ENCODE peak calls at places on chromosomes 2 and 18, in ten cellular contexts. S, D, H, T, F, I, R, O, M and W are unnamed samples.

GRCh38 chr2:150526827-150527226 is 39.4 kb upstream of the RND3 start:
- DNase-seq in S (no peak), D (peak), H (no peak), T (no peak), F (no peak), I (no peak), R (no peak), O (peak), M (peak), W (no peak)

GRCh38 chr2:175004730-175004979 is 526 bp downstream of the CHN1 start:
- DNase-seq in S (no peak), D (no peak), H (no peak), T (peak), F (peak), I (no peak), R (peak), O (no peak), M (peak), W (no peak)

GRCh38 chr2:231687133-231687852 is 21.0 kb upstream of the PTMA start:
- DNase-seq in S (peak), D (peak), H (no peak), T (peak), F (peak), I (peak), R (no peak), O (no peak), M (peak), W (peak)

GRCh38 chr2:6826081-6826913 is 39.4 kb downstream of the CMPK2 start:
- DNase-seq in S (peak), D (peak), H (no peak), T (no peak), F (no peak), I (peak), R (no peak), O (peak), M (peak), W (no peak)

GRCh38 chr2:151730242-151730975 is 3.9 kb downstream of the NEB start:
- DNase-seq in S (no peak), D (no peak), H (no peak), T (no peak), F (no peak), I (no peak), R (no peak), O (no peak), M (peak), W (no peak)

GRCh38 chr2:37647941-37648315 is 23.5 kb downstream of the CDC42EP3 start:
- DNase-seq in S (no peak), D (no peak), H (no peak), T (no peak), F (no peak), I (no peak), R (no peak), O (no peak), M (no peak), W (no peak)

GRCh38 chr2:117941693-117942092 is 72.2 kb downstream of the CCDC93 start:
- DNase-seq in S (no peak), D (no peak), H (no peak), T (no peak), F (no peak), I (no peak), R (no peak), O (no peak), M (peak), W (no peak)

GRCh38 chr18:37812961-37813360 is 247.4 kb upstream of the CELF4 start:
- DNase-seq in S (no peak), D (no peak), H (no peak), T (no peak), F (no peak), I (no peak), R (no peak), O (no peak), M (no peak), W (no peak)

GRCh38 chr2:75555701-75556100 is 5.0 kb downstream of the EVA1A start:
- DNase-seq in S (no peak), D (no peak), H (no peak), T (no peak), F (no peak), I (no peak), R (no peak), O (no peak), M (no peak), W (no peak)

GRCh38 chr18:50114448-50114847 is 80.5 kb downstream of the MYO5B start:
- DNase-seq in S (peak), D (no peak), H (no peak), T (no peak), F (no peak), I (no peak), R (no peak), O (no peak), M (no peak), W (no peak)

GRCh38 chr2:31704561-31705212 is 123.9 kb upstream of the SRD5A2 start:
- DNase-seq in S (no peak), D (no peak), H (no peak), T (no peak), F (no peak), I (no peak), R (no peak), O (no peak), M (no peak), W (no peak)

GRCh38 chr2:152740743-152741328 is 22.4 kb downstream of the ARL6IP6 start:
- DNase-seq in S (no peak), D (peak), H (no peak), T (no peak), F (no peak), I (peak), R (no peak), O (peak), M (peak), W (no peak)

GRCh38 chr2:220243571-220243970 is 616.1 kb downstream of the SLC4A3 start:
- DNase-seq in S (no peak), D (no peak), H (no peak), T (no peak), F (no peak), I (no peak), R (no peak), O (no peak), M (no peak), W (no peak)

GRCh38 chr2:150232871-150233270 is 254.6 kb downstream of the RND3 start:
- DNase-seq in S (no peak), D (no peak), H (no peak), T (no peak), F (no peak), I (no peak), R (no peak), O (no peak), M (no peak), W (no peak)

GRCh38 chr2:30358822-30359221 is 88.2 kb upstream of the LCLAT1 start:
- DNase-seq in S (no peak), D (no peak), H (peak), T (no peak), F (no peak), I (no peak), R (no peak), O (no peak), M (peak), W (no peak)

GRCh38 chr2:85579266-85579935 is 2.0 kb downstream of the VAMP8 start:
- DNase-seq in S (no peak), D (no peak), H (no peak), T (no peak), F (no peak), I (no peak), R (no peak), O (no peak), M (no peak), W (no peak)

GRCh38 chr2:198973785-198974184 is 484.0 kb downstream of the SATB2 start:
- DNase-seq in S (no peak), D (no peak), H (no peak), T (no peak), F (no peak), I (no peak), R (no peak), O (no peak), M (no peak), W (no peak)

GRCh38 chr18:50632895-50633515 is 73.1 kb downstream of the MAPK4 start:
- DNase-seq in S (no peak), D (no peak), H (no peak), T (no peak), F (no peak), I (no peak), R (no peak), O (no peak), M (no peak), W (no peak)

GRCh38 chr2:53969285-53970094 is 1.3 kb downstream of the PSME4 start:
- DNase-seq in S (no peak), D (peak), H (no peak), T (no peak), F (no peak), I (peak), R (no peak), O (peak), M (peak), W (no peak)

GRCh38 chr2:161077367-161078210 is 82.6 kb upstream of the TANK start:
- DNase-seq in S (no peak), D (no peak), H (no peak), T (no peak), F (no peak), I (no peak), R (no peak), O (peak), M (peak), W (no peak)

GRCh38 chr18:22563098-22563707 is 145.5 kb upstream of the CTAGE1 start:
- DNase-seq in S (peak), D (peak), H (no peak), T (no peak), F (no peak), I (peak), R (no peak), O (peak), M (peak), W (peak)

GRCh38 chr2:224410946-224411561 is 9.1 kb upstream of the FAM124B start:
- DNase-seq in S (no peak), D (no peak), H (no peak), T (no peak), F (no peak), I (no peak), R (no peak), O (peak), M (peak), W (no peak)

GRCh38 chr18:23779696-23780303 is 90.5 kb downstream of the LAMA3 start:
- DNase-seq in S (no peak), D (peak), H (no peak), T (no peak), F (no peak), I (no peak), R (no peak), O (no peak), M (peak), W (no peak)

GRCh38 chr2:96715658-96716057 is 24.2 kb downstream of the LMAN2L start:
- DNase-seq in S (no peak), D (no peak), H (no peak), T (no peak), F (no peak), I (no peak), R (no peak), O (no peak), M (no peak), W (no peak)

GRCh38 chr2:172080641-172081230 is 4.6 kb upstream of the DLX1 start:
- DNase-seq in S (no peak), D (no peak), H (no peak), T (no peak), F (no peak), I (no peak), R (no peak), O (no peak), M (no peak), W (no peak)

GRCh38 chr2:68374184-68374583 is 9.1 kb downstream of the PLEK start:
- DNase-seq in S (no peak), D (no peak), H (no peak), T (no peak), F (no peak), I (no peak), R (no peak), O (no peak), M (no peak), W (no peak)

GRCh38 chr2:72778410-72778809 is 47.4 kb downstream of the EXOC6B start:
- DNase-seq in S (no peak), D (no peak), H (no peak), T (no peak), F (no peak), I (no peak), R (no peak), O (peak), M (peak), W (no peak)

GRCh38 chr18:45828917-45829811 is 3.7 kb downstream of the SIGLEC15 start:
- DNase-seq in S (no peak), D (peak), H (no peak), T (no peak), F (no peak), I (no peak), R (no peak), O (no peak), M (no peak), W (no peak)